ENCODE peak calls at places on chromosomes 6 and 20, in seven cellular contexts. A is activated CD8-positive, alpha-beta memory T cell treated with anti-CD3 and anti-CD28 coated beads for 1 hour; C is mammary epithelial cell; V is NCI-H2081; N is upper lobe of right lung; H is NCI-H1417 treated with DMSO at 0.1 percent for 48 hours; P is stimulated activated CD8-positive, alpha-beta memory T cell treated with anti-CD3 and anti-CD28 coated beads, Interleukin-2, amount 100 ng/mL, for 1 hour. Q is an unnamed sample.

GRCh38 chr6:42276008-42276890 is 58.6 kb upstream of the MRPS10 start:
- DNase-seq in A (no peak), C (no peak), V (no peak), N (no peak), H (no peak), P (no peak), Q (no peak)

GRCh38 chr6:106789436-106790145 is 160.2 kb downstream of the QRSL1 start:
- DNase-seq in A (no peak), C (no peak), V (no peak), N (no peak), H (no peak), P (no peak), Q (no peak)

GRCh38 chr6:5172057-5172683 is 87.0 kb downstream of the PPP1R3G start:
- DNase-seq in A (no peak), C (no peak), V (peak), N (no peak), H (no peak), P (no peak), Q (no peak)

GRCh38 chr20:1389703-1390385 is 3.0 kb downstream of the FKBP1A start:
- DNase-seq in A (no peak), C (peak), V (no peak), N (no peak), H (no peak), P (no peak), Q (no peak)

GRCh38 chr20:41047975-41048305 is 19.3 kb downstream of the TOP1 start:
- DNase-seq in A (no peak), C (peak), V (no peak), N (no peak), H (no peak), P (no peak), Q (peak)

GRCh38 chr6:143999406-143999805 is 8.7 kb downstream of the PLAGL1 start:
- DNase-seq in A (no peak), C (peak), V (no peak), N (no peak), H (no peak), P (no peak), Q (no peak)

GRCh38 chr6:170067257-170067656 is 223.6 kb downstream of the DLL1 start:
- DNase-seq in A (no peak), C (no peak), V (no peak), N (no peak), H (no peak), P (no peak), Q (no peak)

GRCh38 chr6:70686548-70687133 is 19.0 kb downstream of the SMAP1 start:
- DNase-seq in A (no peak), C (peak), V (peak), N (no peak), H (no peak), P (no peak), Q (peak)

GRCh38 chr20:17795449-17796095 is 95.8 kb downstream of the BANF2 start:
- DNase-seq in A (no peak), C (no peak), V (no peak), N (no peak), H (no peak), P (no peak), Q (no peak)

GRCh38 chr6:43984442-43985321 is 142.6 kb downstream of the MRPL14 start:
- DNase-seq in A (no peak), C (no peak), V (no peak), N (no peak), H (no peak), P (no peak), Q (no peak)

GRCh38 chr20:2237059-2237458 is 58.7 kb upstream of the TGM3 start:
- DNase-seq in A (no peak), C (peak), V (no peak), N (no peak), H (no peak), P (no peak), Q (peak)

GRCh38 chr6:166825553-166826145 is 130.7 kb downstream of the RNASET2 start:
- DNase-seq in A (no peak), C (no peak), V (no peak), N (no peak), H (no peak), P (no peak), Q (peak)

GRCh38 chr6:43856005-43856765 is 86.2 kb downstream of the VEGFA start:
- DNase-seq in A (no peak), C (peak), V (no peak), N (peak), H (no peak), P (no peak), Q (no peak)

GRCh38 chr6:1024587-1024986 is 287.3 kb upstream of the FOXQ1 start:
- DNase-seq in A (no peak), C (peak), V (no peak), N (no peak), H (no peak), P (no peak), Q (no peak)

GRCh38 chr6:25898289-25898977 is 24.4 kb upstream of the SLC17A3 start:
- DNase-seq in A (no peak), C (no peak), V (no peak), N (no peak), H (no peak), P (no peak), Q (no peak)